ENCODE peak calls at places on chromosome 3, in ten cellular contexts. X is HFFc6, S is fibroblast of pulmonary artery, A is fibroblast of mammary gland, T is left lung, P is DND-41, W is omental fat pad, D is AG04450, M is AG09319, O is RWPE2. K is an unnamed sample.

GRCh38 chr3:15800780-15801179 is 3.0 kb upstream of the ANKRD28 start:
- DNase-seq in X (no peak), S (no peak), A (no peak), T (no peak), P (no peak), W (no peak), D (no peak), M (no peak), O (no peak), K (no peak)

GRCh38 chr3:186094696-186095095 is 14.2 kb downstream of the ETV5 start:
- DNase-seq in X (no peak), S (no peak), A (no peak), T (no peak), P (no peak), W (no peak), D (no peak), M (no peak), O (no peak), K (no peak)

GRCh38 chr3:15110201-15110600 is 11.3 kb upstream of the RBSN start:
- DNase-seq in X (no peak), S (no peak), A (peak), T (no peak), P (no peak), W (no peak), D (no peak), M (no peak), O (no peak), K (peak)

GRCh38 chr3:153768559-153769469 is 352.4 kb upstream of the ARHGEF26 start:
- DNase-seq in X (peak), S (peak), A (peak), T (no peak), P (peak), W (no peak), D (peak), M (peak), O (no peak), K (peak)

GRCh38 chr3:131326307-131326706 is 55.3 kb upstream of the NUDT16 start:
- DNase-seq in X (peak), S (peak), A (peak), T (no peak), P (no peak), W (no peak), D (no peak), M (no peak), O (no peak), K (no peak)

GRCh38 chr3:189225431-189225830 is 53.7 kb downstream of the TPRG1 start:
- DNase-seq in X (no peak), S (no peak), A (no peak), T (no peak), P (no peak), W (no peak), D (no peak), M (no peak), O (no peak), K (no peak)

GRCh38 chr3:95154775-95155174 is 1091.9 kb downstream of the NSUN3 start:
- DNase-seq in X (no peak), S (peak), A (peak), T (no peak), P (no peak), W (no peak), D (no peak), M (no peak), O (no peak), K (no peak)

GRCh38 chr3:137764001-137764433 is at the start of gene SOX14:
- DNase-seq in X (no peak), S (no peak), A (no peak), T (peak), P (no peak), W (no peak), D (no peak), M (no peak), O (no peak), K (no peak)

GRCh38 chr3:62631471-62631870 is 243.7 kb downstream of the CADPS start:
- DNase-seq in X (no peak), S (no peak), A (no peak), T (no peak), P (no peak), W (no peak), D (no peak), M (no peak), O (no peak), K (no peak)

GRCh38 chr3:135929670-135930069 is 35.9 kb upstream of the PPP2R3A start:
- DNase-seq in X (peak), S (peak), A (peak), T (peak), P (no peak), W (no peak), D (no peak), M (peak), O (no peak), K (peak)

GRCh38 chr3:72492240-72492639 is 356.0 kb downstream of the SHQ1 start:
- DNase-seq in X (peak), S (peak), A (peak), T (peak), P (no peak), W (no peak), D (peak), M (peak), O (peak), K (peak)

GRCh38 chr3:13500133-13500885 is 20.2 kb downstream of the HDAC11 start:
- DNase-seq in X (no peak), S (peak), A (no peak), T (no peak), P (no peak), W (no peak), D (no peak), M (no peak), O (no peak), K (no peak)

GRCh38 chr3:146715176-146715575 is 110.0 kb upstream of the PLSCR5 start:
- DNase-seq in X (peak), S (peak), A (peak), T (no peak), P (no peak), W (no peak), D (no peak), M (no peak), O (no peak), K (peak)

GRCh38 chr3:57079221-57079831 is 18.9 kb downstream of the SPATA12 start:
- DNase-seq in X (no peak), S (no peak), A (no peak), T (peak), P (no peak), W (no peak), D (no peak), M (no peak), O (no peak), K (peak)

GRCh38 chr3:153162513-153163348 is 705 bp downstream of the RAP2B start:
- DNase-seq in X (no peak), S (peak), A (peak), T (peak), P (peak), W (no peak), D (no peak), M (no peak), O (no peak), K (peak)

GRCh38 chr3:120450914-120451669 is at the start of gene FSTL1:
- DNase-seq in X (no peak), S (peak), A (peak), T (peak), P (no peak), W (no peak), D (no peak), M (no peak), O (no peak), K (peak)

GRCh38 chr3:136818851-136819783 is at the start of gene SLC35G2:
- DNase-seq in X (peak), S (peak), A (peak), T (peak), P (peak), W (peak), D (no peak), M (no peak), O (no peak), K (peak)

GRCh38 chr3:117539729-117540128 is 830.1 kb downstream of the TUSC7 start:
- DNase-seq in X (no peak), S (no peak), A (no peak), T (no peak), P (no peak), W (no peak), D (no peak), M (no peak), O (no peak), K (no peak)

GRCh38 chr3:69985266-69985665 is 14.3 kb upstream of the SAMMSON start:
- DNase-seq in X (no peak), S (no peak), A (no peak), T (no peak), P (no peak), W (no peak), D (no peak), M (no peak), O (no peak), K (no peak)

GRCh38 chr3:110618512-110619226 is 452.9 kb upstream of the NECTIN3 start:
- DNase-seq in X (no peak), S (no peak), A (no peak), T (no peak), P (no peak), W (no peak), D (no peak), M (no peak), O (no peak), K (no peak)

GRCh38 chr3:149382091-149382467 is 4.6 kb upstream of the TM4SF1 start:
- DNase-seq in X (peak), S (peak), A (peak), T (no peak), P (no peak), W (no peak), D (peak), M (no peak), O (no peak), K (peak)

GRCh38 chr3:171348121-171348520 is 112.1 kb downstream of the TNIK start:
- DNase-seq in X (no peak), S (peak), A (peak), T (no peak), P (no peak), W (no peak), D (no peak), M (no peak), O (no peak), K (peak)

GRCh38 chr3:118688396-118688884 is 346.2 kb downstream of the IGSF11 start:
- DNase-seq in X (no peak), S (no peak), A (no peak), T (no peak), P (no peak), W (no peak), D (no peak), M (no peak), O (no peak), K (no peak)

GRCh38 chr3:126135056-126135397 is 45.4 kb downstream of the ALDH1L1 start:
- DNase-seq in X (no peak), S (no peak), A (no peak), T (peak), P (no peak), W (no peak), D (no peak), M (no peak), O (no peak), K (no peak)

GRCh38 chr3:185677146-185677829 is 91.2 kb downstream of the SENP2 start:
- DNase-seq in X (peak), S (peak), A (peak), T (no peak), P (peak), W (no peak), D (peak), M (peak), O (no peak), K (peak)

GRCh38 chr3:150544040-150544439 is 2.3 kb downstream of the SERP1 start:
- DNase-seq in X (peak), S (peak), A (peak), T (no peak), P (no peak), W (no peak), D (no peak), M (no peak), O (no peak), K (peak)

GRCh38 chr3:98612587-98612986 is 19.2 kb upstream of the CPOX start:
- DNase-seq in X (no peak), S (peak), A (no peak), T (no peak), P (peak), W (no peak), D (no peak), M (no peak), O (no peak), K (no peak)
- TF ChIP-seq CTCF in X (peak), S (peak), A (peak), T (no peak), P (peak), W (no peak), D (no peak), M (no peak), O (no peak), K (no peak)

GRCh38 chr3:45655906-45656305 is 33.3 kb upstream of the SACM1L start:
- DNase-seq in X (no peak), S (no peak), A (peak), T (no peak), P (no peak), W (no peak), D (no peak), M (no peak), O (no peak), K (no peak)

GRCh38 chr3:45657853-45658252 is 31.3 kb upstream of the SACM1L start:
- DNase-seq in X (no peak), S (no peak), A (no peak), T (no peak), P (no peak), W (no peak), D (no peak), M (no peak), O (no peak), K (no peak)

GRCh38 chr3:45656575-45657363 is 32.4 kb upstream of the SACM1L start:
- DNase-seq in X (peak), S (peak), A (peak), T (peak), P (peak), W (peak), D (peak), M (peak), O (peak), K (peak)

GRCh38 chr3:45653205-45653604 is 36.0 kb upstream of the SACM1L start:
- DNase-seq in X (no peak), S (no peak), A (no peak), T (no peak), P (no peak), W (no peak), D (no peak), M (no peak), O (no peak), K (no peak)

DNA sequence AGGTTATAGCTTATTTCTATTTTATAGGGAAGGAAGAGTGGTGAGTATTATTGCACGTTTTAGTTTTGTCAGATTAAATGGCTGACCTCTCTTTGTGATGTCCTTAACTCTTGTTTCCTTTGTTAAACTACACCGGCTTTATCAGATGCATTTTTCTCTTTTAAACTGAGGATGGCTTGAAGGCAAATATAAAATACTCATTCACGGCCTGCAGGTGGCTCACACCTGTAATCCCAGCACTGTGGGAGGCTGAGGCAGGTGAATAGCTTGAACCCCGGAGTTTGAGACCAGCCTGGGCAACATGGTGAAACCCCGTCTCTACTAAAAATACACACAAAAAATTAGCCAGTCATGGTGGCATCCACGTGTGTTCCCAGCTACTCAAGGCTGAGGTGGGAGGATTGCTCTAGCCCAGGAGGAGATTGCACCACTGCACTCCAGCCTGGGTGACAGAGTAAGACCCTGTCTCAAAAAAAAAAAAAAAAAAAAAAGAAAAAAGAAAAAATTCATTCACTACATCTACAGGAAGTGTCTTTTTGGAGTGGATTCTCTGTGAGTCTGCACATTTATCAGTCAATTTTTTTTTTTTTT is 34.8 kb upstream of the SACM1L start:
- DNase-seq in X (no peak), S (no peak), A (no peak), T (no peak), P (no peak), W (no peak), D (no peak), M (no peak), O (no peak), K (no peak)
- TF ChIP-seq CTCF in X (no peak), S (no peak), A (no peak), T (no peak), P (no peak), W (no peak), D (no peak), M (no peak), O (no peak), K (no peak)

GRCh38 chr3:142618917-142619401 is 22.8 kb downstream of the PLS1 start:
- DNase-seq in X (no peak), S (peak), A (peak), T (no peak), P (no peak), W (no peak), D (no peak), M (no peak), O (no peak), K (no peak)
- TF ChIP-seq CTCF in X (no peak), S (no peak), A (no peak), T (no peak), P (no peak), W (no peak), D (no peak), M (no peak), O (no peak), K (no peak)

DNA sequence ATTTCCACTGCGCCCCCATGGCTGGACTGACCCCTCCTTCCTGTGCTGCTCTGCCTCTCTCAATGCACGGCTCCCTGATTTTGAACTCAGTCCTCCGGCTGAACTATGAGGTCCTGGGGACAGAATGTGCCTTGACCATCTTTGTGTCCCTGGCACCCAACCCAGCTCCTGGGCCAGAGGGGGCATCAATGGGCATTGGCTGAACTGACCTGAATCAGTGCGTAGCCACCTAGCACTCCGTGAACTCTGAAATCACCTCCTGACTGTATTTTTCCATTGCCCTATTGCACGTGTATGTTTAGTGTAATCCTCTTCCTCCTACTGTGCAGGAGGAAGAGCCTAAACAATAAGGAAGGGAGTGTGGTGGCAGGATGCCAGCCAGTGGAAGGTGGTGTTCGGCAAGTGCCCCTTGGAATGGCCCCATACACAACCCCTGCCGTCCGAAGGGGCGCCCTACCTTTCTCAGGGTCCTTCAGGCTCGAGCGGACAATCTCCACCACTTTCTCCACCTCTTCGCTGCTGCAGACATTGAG is 33.5 kb downstream of the BDH1 start:
- DNase-seq in X (no peak), S (no peak), A (no peak), T (no peak), P (no peak), W (no peak), D (no peak), M (no peak), O (no peak), K (no peak)
- TF ChIP-seq CTCF in X (no peak), S (no peak), A (no peak), T (no peak), P (no peak), W (no peak), D (no peak), M (no peak), O (no peak), K (no peak)

GRCh38 chr3:66836363-66837152 is 161.5 kb upstream of the KBTBD8 start:
- DNase-seq in X (no peak), S (peak), A (peak), T (no peak), P (no peak), W (no peak), D (no peak), M (no peak), O (no peak), K (no peak)
- TF ChIP-seq CTCF in X (peak), S (no peak), A (no peak), T (no peak), P (no peak), W (no peak), D (peak), M (peak), O (peak), K (peak)

GRCh38 chr3:33146791-33147445 is 33.1 kb downstream of the CRTAP start:
- DNase-seq in X (no peak), S (peak), A (peak), T (no peak), P (no peak), W (no peak), D (no peak), M (no peak), O (no peak), K (peak)
- TF ChIP-seq CTCF in X (peak), S (no peak), A (no peak), T (no peak), P (no peak), W (no peak), D (peak), M (no peak), O (no peak), K (no peak)

DNA sequence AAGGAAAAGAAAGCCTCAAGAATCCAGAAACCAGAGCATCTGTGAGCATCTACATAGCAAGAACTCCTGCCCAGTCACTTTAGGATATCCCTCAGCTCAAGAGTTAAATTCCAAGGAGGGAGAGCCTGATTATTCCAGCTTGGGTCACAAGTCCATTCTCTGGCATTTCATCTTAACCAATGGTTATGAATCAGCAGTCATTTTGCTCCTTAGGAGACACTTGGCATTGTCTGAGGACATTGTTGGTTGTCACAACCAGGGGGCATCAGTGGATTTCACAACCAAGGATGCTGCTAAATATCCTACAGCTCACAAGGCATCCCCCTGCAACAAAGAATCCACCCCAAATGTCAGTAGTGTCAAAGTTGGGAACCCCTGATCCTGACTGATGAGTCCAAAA is 51.0 kb upstream of the LMCD1 start:
- DNase-seq in X (peak), S (peak), A (peak), T (no peak), P (no peak), W (no peak), D (no peak), M (no peak), O (no peak), K (peak)
- TF ChIP-seq CTCF in X (peak), S (no peak), A (no peak), T (no peak), P (no peak), W (no peak), D (no peak), M (no peak), O (no peak), K (no peak)

GRCh38 chr3:18847583-18848197 is 300.6 kb upstream of the KCNH8 start:
- DNase-seq in X (no peak), S (no peak), A (no peak), T (no peak), P (no peak), W (no peak), D (no peak), M (no peak), O (no peak), K (no peak)
- TF ChIP-seq CTCF in X (peak), S (peak), A (peak), T (peak), P (peak), W (no peak), D (no peak), M (no peak), O (peak), K (no peak)

K was measured in AG10803.